ENCODE peak calls at places on chromosome 18, in five cellular contexts. O is frontal cortex, K is fibroblast of pulmonary artery, V is kidney epithelial cell, C is HCT116. B is an unnamed sample.

GRCh38 chr18:49819768-49820662 is 6.7 kb upstream of the ACAA2 start:
- DNase-seq in O (no peak), K (no peak), V (no peak), C (no peak), B (no peak)

GRCh38 chr18:49041677-49042570 is 91.2 kb upstream of the SMAD7 start:
- DNase-seq in K (peak), C (peak), O (no peak), V (no peak), B (peak)

GRCh38 chr18:42545825-42546224 is 569.7 kb downstream of the RIT2 start:
- DNase-seq in V (peak), C (no peak), K (peak), O (no peak), B (no peak)

GRCh38 chr18:79353238-79353637 is 42.5 kb upstream of the NFATC1 start:
- DNase-seq in C (no peak), V (no peak), O (no peak), K (peak), B (no peak)

GRCh38 chr18:48222118-48222517 is 187.1 kb downstream of the ZBTB7C start:
- DNase-seq in K (peak), O (no peak), C (no peak), V (peak), B (no peak)

GRCh38 chr18:44771957-44772917 is 91.5 kb downstream of the SETBP1 start:
- DNase-seq in O (no peak), V (no peak), C (no peak), K (no peak), B (no peak)

GRCh38 chr18:50356036-50356945 is 18.6 kb upstream of the SKA1 start:
- DNase-seq in O (no peak), V (no peak), C (peak), K (peak), B (no peak)

GRCh38 chr18:13242797-13243196 is 24.2 kb downstream of the LDLRAD4 start:
- DNase-seq in O (no peak), V (no peak), K (no peak), C (no peak), B (no peak)

GRCh38 chr18:48924621-48925601 is 25.9 kb downstream of the SMAD7 start:
- DNase-seq in K (peak), V (no peak), O (no peak), C (no peak), B (no peak)

GRCh38 chr18:74951165-74951760 is 257.7 kb downstream of the PTGR3 start:
- DNase-seq in C (no peak), K (peak), V (peak), O (no peak), B (no peak)

GRCh38 chr18:12990128-12990485 is 1.1 kb upstream of the CEP192 start:
- DNase-seq in C (no peak), O (no peak), K (no peak), V (no peak), B (no peak)

GRCh38 chr18:7575465-7576026 is 8.4 kb downstream of the PTPRM start:
- DNase-seq in O (no peak), C (no peak), K (peak), V (no peak), B (no peak)

GRCh38 chr18:49014605-49015267 is 64.0 kb upstream of the SMAD7 start:
- DNase-seq in K (no peak), C (no peak), V (no peak), O (no peak), B (no peak)

GRCh38 chr18:13492314-13492713 is 234.0 kb downstream of the FAM210A start:
- DNase-seq in K (no peak), O (no peak), C (no peak), V (no peak), B (no peak)

GRCh38 chr18:79139206-79139605 is 70.0 kb downstream of the ATP9B start:
- DNase-seq in V (no peak), O (no peak), C (no peak), K (no peak), B (no peak)

GRCh38 chr18:3541549-3542386 is 91.8 kb downstream of the TGIF1 start:
- DNase-seq in C (no peak), K (no peak), V (no peak), O (no peak), B (no peak)

GRCh38 chr18:57806891-57807280 is 3.8 kb upstream of the ATP8B1 start:
- DNase-seq in K (peak), O (no peak), V (peak), C (no peak), B (no peak)

GRCh38 chr18:34023471-34023870 is 201.2 kb downstream of the NOL4 start:
- DNase-seq in O (no peak), V (peak), K (peak), C (no peak), B (no peak)

GRCh38 chr18:58057291-58057965 is 13.4 kb downstream of the NEDD4L start:
- DNase-seq in V (no peak), O (no peak), K (no peak), C (no peak), B (peak)

GRCh38 chr18:76564117-76564516 is 69.1 kb upstream of the ZNF516 start:
- DNase-seq in O (no peak), K (peak), V (peak), C (peak), B (no peak)

GRCh38 chr18:59096098-59096779 is 43.4 kb upstream of the SEC11C start:
- DNase-seq in V (no peak), C (no peak), K (no peak), O (no peak), B (no peak)

GRCh38 chr18:7760967-7761946 is 194.1 kb downstream of the PTPRM start:
- DNase-seq in K (peak), O (no peak), V (no peak), C (no peak), B (no peak)

GRCh38 chr18:72283148-72283925 is 260.8 kb downstream of the CBLN2 start:
- DNase-seq in C (no peak), O (no peak), K (no peak), V (no peak), B (no peak)

GRCh38 chr18:79910563-79910962 is 40.9 kb downstream of the SLC66A2 start:
- DNase-seq in K (no peak), C (no peak), O (no peak), V (no peak), B (no peak)

GRCh38 chr18:24656571-24656971 is 196.1 kb downstream of the HRH4 start:
- DNase-seq in C (no peak), K (peak), O (no peak), V (peak), B (no peak)